ENCODE peak calls at places on chromosomes 7 and 10, in four cellular contexts. D, J, Q and I are unnamed samples.

GRCh38 chr7:124720195-124720594 is 45.4 kb downstream of the GPR37 start:
- DNase-seq in D (no peak), J (no peak), Q (no peak), I (no peak)

GRCh38 chr7:104627516-104627915 is 299.1 kb downstream of the LHFPL3 start:
- DNase-seq in D (peak), J (no peak), Q (no peak), I (no peak)

GRCh38 chr10:2210083-2210482 is 472.8 kb upstream of the ADARB2 start:
- DNase-seq in D (no peak), J (no peak), Q (no peak), I (no peak)

GRCh38 chr10:11685787-11686218 is 56.4 kb upstream of the ECHDC3 start:
- DNase-seq in D (peak), J (peak), Q (peak), I (peak)

GRCh38 chr10:4191354-4191753 is 406.3 kb upstream of the KLF6 start:
- DNase-seq in D (no peak), J (no peak), Q (no peak), I (no peak)

GRCh38 chr7:41930538-41931262 is 227.8 kb upstream of the INHBA start:
- DNase-seq in D (no peak), J (no peak), Q (no peak), I (no peak)

GRCh38 chr10:13089345-13089744 is 10.6 kb upstream of the OPTN start:
- DNase-seq in D (no peak), J (no peak), Q (no peak), I (no peak)

GRCh38 chr7:39644170-39644569 is 20.8 kb downstream of the RALA start:
- DNase-seq in D (no peak), J (no peak), Q (no peak), I (no peak)

GRCh38 chr7:47253650-47254080 is 328.2 kb downstream of the TNS3 start:
- DNase-seq in D (peak), J (peak), Q (peak), I (peak)

GRCh38 chr7:21967500-21968099 is 21.9 kb upstream of the CDCA7L start:
- DNase-seq in D (no peak), J (peak), Q (no peak), I (no peak)

GRCh38 chr7:92729172-92729571 is 107.2 kb downstream of the CDK6 start:
- DNase-seq in D (no peak), J (no peak), Q (no peak), I (no peak)

GRCh38 chr7:66348531-66348930 is 143.4 kb downstream of the TPST1 start:
- DNase-seq in D (peak), J (no peak), Q (no peak), I (no peak)

GRCh38 chr7:42197391-42197790 is 39.6 kb downstream of the GLI3 start:
- DNase-seq in D (no peak), J (no peak), Q (no peak), I (no peak)

GRCh38 chr10:78211476-78212110 is 177.9 kb downstream of the RPS24 start:
- DNase-seq in D (peak), J (no peak), Q (no peak), I (peak)

GRCh38 chr7:135330088-135330487 is 96.5 kb downstream of the STRA8 start:
- DNase-seq in D (no peak), J (no peak), Q (no peak), I (no peak)

GRCh38 chr7:42572561-42572960 is 335.6 kb upstream of the GLI3 start:
- DNase-seq in D (no peak), J (no peak), Q (no peak), I (no peak)

GRCh38 chr10:42951486-42952251 is 125.2 kb upstream of the RET start:
- DNase-seq in D (no peak), J (no peak), Q (no peak), I (peak)

GRCh38 chr10:132762267-132762666 is 23.7 kb downstream of the NKX6-2 start:
- DNase-seq in D (no peak), J (no peak), Q (no peak), I (no peak)

GRCh38 chr10:75400769-75401568 is 595 bp downstream of the ZNF503 start:
- DNase-seq in D (peak), J (peak), Q (peak), I (peak)

GRCh38 chr10:75401569-75402485 is at the start of gene ZNF503:
- DNase-seq in D (peak), J (peak), Q (peak), I (peak)

GRCh38 chr10:75399461-75400162 is 2.0 kb downstream of the ZNF503 start:
- DNase-seq in D (peak), J (peak), Q (peak), I (peak)

GRCh38 chr10:75398630-75399460 is 2.7 kb downstream of the ZNF503 start:
- DNase-seq in D (peak), J (peak), Q (peak), I (no peak)

GRCh38 chr10:75400163-75400768 is 1.3 kb downstream of the ZNF503 start:
- DNase-seq in D (peak), J (no peak), Q (no peak), I (peak)
- H3K27ac ChIP-seq in D (no peak), J (peak), Q (peak), I (peak)

GRCh38 chr7:121873795-121874194 is 834 bp downstream of the PTPRZ1 start:
- DNase-seq in D (peak), J (no peak), Q (no peak), I (no peak)
- H3K4me3 ChIP-seq in D (peak), J (peak), Q (peak), I (peak)

DNA sequence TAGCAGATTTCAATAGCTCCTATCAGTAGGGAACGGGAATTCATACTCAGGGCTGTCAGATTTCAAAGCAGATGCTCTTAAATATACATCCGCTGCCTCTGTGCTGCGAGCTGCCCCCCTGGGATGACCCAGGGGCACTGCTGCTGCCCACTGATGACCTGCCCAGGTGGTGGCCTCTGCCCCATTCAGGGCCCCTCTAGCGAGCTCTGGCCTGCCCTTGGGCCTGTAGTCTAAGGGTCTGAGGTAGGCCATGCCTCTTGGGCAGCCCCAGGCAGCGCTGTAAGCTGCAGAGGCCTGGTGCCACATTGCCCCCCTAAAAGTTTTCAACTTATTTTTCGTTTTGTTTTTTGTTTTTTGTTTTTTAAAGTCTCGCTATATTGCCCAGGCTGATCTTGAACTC is 50.6 kb upstream of the SH2B2 start:
- DNase-seq in D (no peak), J (no peak), Q (no peak), I (no peak)
- H3K27ac ChIP-seq in D (no peak), J (no peak), Q (no peak), I (no peak)

GRCh38 chr7:27194641-27195379 is 5.1 kb downstream of the HOXA13 start:
- DNase-seq in D (no peak), J (peak), Q (no peak), I (no peak)

GRCh38 chr7:27192546-27193334 is 7.2 kb downstream of the HOXA13 start:
- DNase-seq in D (no peak), J (peak), Q (peak), I (no peak)

GRCh38 chr7:27193335-27194001 is 6.4 kb downstream of the HOXA13 start:
- DNase-seq in D (no peak), J (no peak), Q (no peak), I (no peak)

GRCh38 chr7:27191716-27192545 is 6.9 kb upstream of the HOXA11 start:
- DNase-seq in D (no peak), J (peak), Q (peak), I (no peak)

DNA sequence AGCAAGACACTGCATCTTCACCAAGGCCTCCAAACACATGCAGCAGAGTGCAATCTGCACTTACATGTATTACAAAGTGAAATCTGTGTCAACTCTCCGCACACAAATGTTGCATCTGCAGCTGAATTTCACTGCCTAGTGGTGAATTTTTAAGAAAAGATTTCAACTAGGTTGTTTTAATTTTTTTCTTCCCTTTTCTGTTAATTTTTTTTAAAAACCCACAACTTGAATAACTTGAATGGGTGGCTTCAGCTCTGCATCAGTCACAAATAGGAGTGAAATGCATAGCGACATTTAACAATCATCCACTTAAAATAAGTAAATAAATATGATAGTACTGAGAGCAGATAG is 5.9 kb downstream of the HOXA13 start:
- DNase-seq in D (no peak), J (no peak), Q (no peak), I (no peak)
- H3K4me3 ChIP-seq in D (no peak), J (peak), Q (no peak), I (no peak)

GRCh38 chr10:58755688-58756087 is 243.0 kb downstream of the BICC1 start:
- DNase-seq in D (no peak), J (peak), Q (peak), I (no peak)
- H3K27ac ChIP-seq in D (no peak), J (peak), Q (peak), I (peak)

DNA sequence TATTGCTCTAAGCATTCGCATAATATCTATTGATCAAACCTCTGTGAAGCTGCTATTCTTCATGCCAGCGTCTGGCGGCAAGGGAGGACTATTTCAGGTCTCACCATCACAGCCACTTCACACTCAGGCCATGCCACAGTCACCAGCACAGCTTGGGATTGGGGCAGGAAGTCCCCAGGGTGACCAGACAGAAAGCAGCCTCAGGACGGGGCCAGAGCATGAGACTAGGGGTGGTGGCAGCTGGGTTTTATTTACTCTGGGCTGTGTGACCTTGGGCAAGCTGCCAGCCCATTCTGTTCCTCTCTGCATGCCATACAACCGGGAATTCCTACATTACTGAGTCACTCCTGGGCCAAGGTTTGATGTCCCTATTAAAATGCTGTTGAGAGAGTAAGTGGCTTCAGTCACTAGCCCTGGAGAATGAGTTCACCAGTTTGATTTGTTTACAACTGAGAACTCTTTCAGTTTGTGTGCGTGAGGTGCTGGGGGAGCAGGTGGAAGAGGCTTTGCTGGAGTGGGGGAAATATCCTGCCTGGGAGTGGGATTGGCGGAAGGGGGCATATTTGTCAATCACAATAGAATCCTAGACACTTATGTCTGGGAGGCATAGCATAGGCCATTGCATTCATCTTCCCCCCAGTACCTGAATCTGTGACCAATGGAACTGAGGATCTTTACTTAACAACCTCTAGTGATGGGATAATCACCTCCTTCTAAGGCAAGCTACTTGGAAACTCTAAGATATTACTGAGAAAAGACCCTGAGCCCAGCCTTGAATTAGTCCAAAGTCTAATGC is 90.4 kb downstream of the NPSR1 start:
- DNase-seq in D (peak), J (peak), Q (peak), I (peak)
- H3K4me3 ChIP-seq in D (no peak), J (no peak), Q (no peak), I (no peak)

GRCh38 chr10:112955736-112956421 is 5.8 kb downstream of the TCF7L2 start:
- DNase-seq in D (peak), J (peak), Q (peak), I (no peak)

GRCh38 chr10:112956631-112957350 is 6.7 kb downstream of the TCF7L2 start:
- DNase-seq in D (peak), J (peak), Q (no peak), I (no peak)

GRCh38 chr10:112953760-112954159 is 3.7 kb downstream of the TCF7L2 start:
- DNase-seq in D (peak), J (no peak), Q (no peak), I (no peak)

GRCh38 chr10:112953075-112953501 is 3.0 kb downstream of the TCF7L2 start:
- DNase-seq in D (peak), J (peak), Q (no peak), I (peak)

GRCh38 chr10:112954974-112955735 is 5.1 kb downstream of the TCF7L2 start:
- DNase-seq in D (peak), J (no peak), Q (no peak), I (no peak)
- H3K27ac ChIP-seq in D (peak), J (peak), Q (peak), I (peak)

DNA sequence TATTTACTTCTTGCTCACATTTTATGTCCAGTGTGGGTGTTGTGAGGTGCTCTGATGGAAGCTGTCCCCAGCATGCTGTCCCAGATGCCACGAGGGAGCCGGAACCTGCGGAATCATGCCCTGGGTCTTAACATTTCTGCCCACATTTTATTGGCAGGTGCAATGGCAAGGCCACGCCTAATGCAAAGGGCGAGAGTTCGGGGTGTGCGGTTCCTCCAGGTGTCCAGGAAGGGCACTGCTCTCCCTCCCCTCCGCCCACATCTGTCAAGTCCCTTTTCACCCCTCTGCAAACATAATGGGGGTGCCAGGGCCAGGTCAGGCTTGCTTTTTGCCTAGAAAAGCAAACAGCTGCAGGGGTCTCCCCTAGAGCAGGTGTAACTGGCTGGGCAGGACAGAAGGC is 16.4 kb downstream of the PDAP1 start:
- DNase-seq in D (no peak), J (peak), Q (no peak), I (no peak)
- H3K4me3 ChIP-seq in D (no peak), J (peak), Q (no peak), I (peak)

GRCh38 chr7:12422449-12423320 is 19.0 kb upstream of the VWDE start:
- DNase-seq in D (peak), J (no peak), Q (no peak), I (no peak)

GRCh38 chr7:12423355-12423994 is 19.8 kb upstream of the VWDE start:
- DNase-seq in D (peak), J (no peak), Q (no peak), I (no peak)

GRCh38 chr7:12418452-12418851 is 14.8 kb upstream of the VWDE start:
- DNase-seq in D (peak), J (no peak), Q (no peak), I (no peak)

GRCh38 chr7:12423995-12424745 is 20.5 kb upstream of the VWDE start:
- DNase-seq in D (no peak), J (no peak), Q (no peak), I (no peak)
- H3K27ac ChIP-seq in D (peak), J (no peak), Q (no peak), I (no peak)

GRCh38 chr7:113292105-113292504 is 173.8 kb upstream of the SMIM30 start:
- DNase-seq in D (no peak), J (no peak), Q (no peak), I (no peak)
- H3K4me3 ChIP-seq in D (no peak), J (no peak), Q (no peak), I (no peak)